ENCODE peak calls at places on chromosome 19, in five cellular contexts. X is K562, Y is H1, F is HCT116, P is HepG2. O is an unnamed sample.

GRCh38 chr19:39335168-39335567 is 675 bp downstream of the GMFG start:
- DNase-seq in Y (no peak), F (no peak), P (no peak), X (peak), O (no peak)

GRCh38 chr19:10871711-10872550 is 578 bp downstream of the CARM1 start:
- DNase-seq in X (peak), Y (no peak), P (no peak), F (no peak), O (no peak)

GRCh38 chr19:10870501-10870954 is 825 bp upstream of the CARM1 start:
- DNase-seq in P (no peak), X (no peak), F (no peak), Y (no peak), O (no peak)

GRCh38 chr19:38089440-38089839 is 134.6 kb downstream of the DPF1 start:
- DNase-seq in Y (no peak), X (no peak), P (no peak), F (no peak), O (no peak)

GRCh38 chr19:40815223-40815622 is 16.2 kb downstream of the EGLN2 start:
- DNase-seq in F (no peak), X (no peak), Y (no peak), P (no peak), O (no peak)

GRCh38 chr19:19558055-19558454 is 20.0 kb downstream of the CILP2 start:
- DNase-seq in P (no peak), X (no peak), Y (no peak), F (no peak), O (no peak)

GRCh38 chr19:56759531-56759930 is 81.0 kb downstream of the PEG3 start:
- DNase-seq in F (no peak), Y (no peak), X (no peak), P (no peak), O (no peak)

GRCh38 chr19:43651758-43652545 is 12.3 kb upstream of the CADM4 start:
- DNase-seq in F (no peak), P (peak), Y (peak), X (peak), O (peak)

GRCh38 chr19:55529636-55530230 is 7.2 kb downstream of the SBK2 start:
- DNase-seq in F (no peak), X (no peak), P (no peak), Y (no peak), O (no peak)

DNA sequence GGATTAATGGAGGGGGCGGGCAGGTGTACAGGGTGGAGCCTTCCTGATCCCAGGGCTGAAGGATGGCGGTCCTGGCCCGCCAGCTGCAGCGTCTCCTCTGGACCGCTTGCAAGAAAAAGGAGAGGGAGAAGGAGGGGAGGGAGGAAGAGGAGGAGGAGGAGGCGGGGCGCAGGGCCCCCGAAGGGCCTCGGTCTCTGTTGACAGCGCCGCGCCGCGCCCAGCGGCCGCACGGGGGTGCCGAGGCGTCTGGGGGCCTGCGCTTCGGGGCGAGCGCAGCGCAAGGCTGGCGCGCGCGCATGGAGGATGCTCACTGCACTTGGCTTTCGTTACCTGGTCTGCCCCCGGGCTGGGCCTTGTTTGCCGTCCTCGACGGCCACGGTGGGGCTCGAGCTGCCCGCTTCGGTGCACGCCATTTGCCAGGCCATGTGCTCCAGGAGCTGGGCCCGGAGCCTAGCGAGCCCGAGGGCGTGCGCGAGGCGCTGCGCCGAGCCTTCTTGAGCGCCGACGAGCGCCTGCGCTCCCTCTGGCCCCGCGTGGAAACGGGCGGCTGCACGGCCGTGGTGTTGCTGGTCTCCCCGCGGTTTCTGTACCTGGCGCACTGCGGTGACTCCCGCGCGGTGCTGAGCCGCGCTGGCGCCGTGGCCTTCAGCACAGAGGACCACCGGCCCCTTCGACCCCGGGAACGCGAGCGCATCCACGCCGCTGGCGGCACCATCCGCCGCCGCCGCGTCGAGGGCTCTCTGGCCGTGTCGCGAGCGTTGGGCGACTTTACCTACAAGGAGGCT is at the start of gene PPM1N:
- DNase-seq in P (no peak), F (no peak), Y (peak), X (peak), O (no peak)
- TF ChIP-seq JUND in P (no peak), F (no peak), Y (no peak), X (no peak), O (no peak)

GRCh38 chr19:4711211-4711610 is 12.4 kb downstream of the DPP9 start:
- DNase-seq in P (no peak), F (no peak), X (no peak), Y (no peak), O (no peak)

GRCh38 chr19:4710281-4710600 is 13.4 kb downstream of the DPP9 start:
- DNase-seq in P (no peak), X (no peak), F (no peak), Y (no peak), O (no peak)

GRCh38 chr19:4707322-4707721 is 16.3 kb downstream of the DPP9 start:
- DNase-seq in P (no peak), Y (no peak), F (no peak), X (no peak), O (no peak)

GRCh38 chr19:4707956-4708650 is 15.5 kb downstream of the DPP9 start:
- DNase-seq in P (no peak), F (no peak), X (no peak), Y (no peak), O (no peak)

DNA sequence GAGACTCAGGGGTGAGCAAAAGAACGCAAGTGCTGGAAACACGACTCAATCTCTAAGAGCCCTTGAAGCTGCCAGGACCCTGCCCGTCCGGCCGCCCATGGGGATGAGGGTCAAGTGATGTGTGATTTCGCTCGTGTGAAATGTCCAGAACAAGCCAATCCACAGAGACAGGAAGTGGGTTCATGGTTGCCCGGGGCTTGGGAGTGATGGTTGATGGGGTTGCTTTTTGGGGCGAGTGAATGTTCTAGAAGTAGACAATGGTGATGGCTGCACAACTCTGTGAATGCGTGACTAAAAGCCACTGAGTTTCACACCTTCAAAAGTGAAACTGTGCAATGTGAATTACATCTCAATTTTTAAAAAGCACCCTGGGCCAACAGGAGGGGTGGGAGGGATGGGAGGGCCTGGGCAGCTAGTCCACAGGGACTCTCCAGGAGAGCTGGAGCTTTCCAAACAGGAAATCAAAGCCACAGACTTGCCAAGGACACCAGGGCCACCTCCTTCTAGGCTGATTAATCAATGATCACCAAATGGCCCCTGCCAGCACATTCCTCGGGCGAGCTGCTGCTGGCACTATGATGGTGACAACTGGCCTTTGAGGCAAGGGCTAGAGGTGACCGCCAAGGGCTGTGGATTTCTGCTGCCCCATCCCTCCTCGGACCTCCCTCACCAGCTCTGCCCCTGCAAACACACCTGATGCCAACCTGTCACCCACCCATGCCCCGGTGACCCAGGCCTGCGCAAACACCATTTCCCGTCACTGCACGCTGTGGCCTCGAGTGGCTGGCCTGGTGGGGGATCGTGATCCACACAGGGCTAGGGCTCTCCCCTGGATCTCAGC is 14.0 kb downstream of the DPP9 start:
- DNase-seq in F (no peak), P (no peak), Y (no peak), X (no peak), O (no peak)
- TF ChIP-seq JUND in F (no peak), P (no peak), Y (no peak), X (no peak), O (no peak)

DNA sequence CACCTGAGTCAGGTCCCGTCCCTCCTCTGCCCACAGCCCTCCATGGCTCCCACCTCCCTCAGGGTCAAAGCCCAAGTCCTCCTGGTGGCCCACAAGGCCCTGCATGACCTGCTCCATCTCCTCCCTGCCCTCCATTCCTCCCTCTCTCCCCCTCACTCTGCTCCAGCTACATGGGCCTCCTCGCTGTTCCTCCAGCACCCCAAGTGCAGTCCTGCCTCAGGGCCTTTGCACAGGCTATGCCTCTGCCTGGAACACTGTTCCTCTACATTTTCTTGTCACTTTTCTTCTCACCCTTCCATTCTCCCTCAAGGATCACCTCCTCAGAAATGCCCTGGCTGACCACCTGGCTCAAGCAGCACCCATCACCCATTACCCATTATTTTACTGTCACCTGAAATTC is 41.5 kb downstream of the PTPRS start:
- DNase-seq in X (no peak), F (no peak), P (no peak), Y (no peak), O (no peak)
- TF ChIP-seq JUND in X (no peak), F (no peak), P (no peak), Y (no peak), O (no peak)

DNA sequence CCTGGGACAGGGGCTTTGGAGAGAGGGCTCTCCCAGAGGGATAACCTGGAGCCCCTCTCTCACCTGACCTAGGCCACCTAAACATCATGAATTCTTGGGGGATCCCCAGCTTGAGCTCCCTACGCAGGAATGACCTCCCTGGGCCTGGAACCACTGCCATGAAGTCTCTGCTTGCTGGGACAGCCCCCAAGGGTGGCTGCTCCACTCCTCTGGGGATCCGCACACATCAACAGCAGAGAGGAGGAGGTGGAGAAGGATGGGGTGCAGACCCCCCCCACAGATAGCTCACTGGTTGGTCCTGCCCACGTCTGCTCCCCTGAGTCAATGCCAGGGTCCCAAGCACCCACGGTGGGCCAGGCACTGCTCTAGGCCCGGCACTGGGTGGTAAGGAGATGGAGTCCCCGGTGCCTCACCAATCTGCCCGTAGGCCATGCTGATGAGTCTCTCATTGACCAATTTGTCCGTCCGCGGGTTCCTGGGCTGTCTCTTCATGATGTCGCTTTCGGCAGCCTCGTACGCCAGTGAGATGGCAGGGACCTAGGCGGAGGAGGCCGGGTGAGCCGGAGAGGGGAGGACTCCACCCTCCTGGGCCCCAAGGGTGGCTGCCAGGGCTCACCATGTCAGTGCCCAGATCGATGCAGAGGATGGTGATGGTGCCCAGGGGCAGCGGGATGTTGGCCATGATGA is 10.8 kb upstream of the RABAC1 start:
- DNase-seq in F (no peak), X (no peak), Y (no peak), P (no peak), O (no peak)
- TF ChIP-seq JUND in F (no peak), X (no peak), Y (no peak), P (no peak), O (no peak)

GRCh38 chr19:47711652-47712239 is 1.5 kb upstream of the EHD2 start:
- DNase-seq in Y (no peak), P (peak), X (no peak), F (no peak), O (no peak)

GRCh38 chr19:47714339-47714738 is 1.1 kb downstream of the EHD2 start:
- DNase-seq in X (no peak), F (no peak), P (no peak), Y (no peak), O (no peak)

GRCh38 chr19:47719047-47719885 is 6.0 kb downstream of the EHD2 start:
- DNase-seq in Y (no peak), P (peak), F (no peak), X (no peak), O (no peak)

GRCh38 chr19:47716270-47716937 is 3.2 kb downstream of the EHD2 start:
- DNase-seq in X (no peak), Y (no peak), F (no peak), P (no peak), O (no peak)

GRCh38 chr19:47713046-47714021 is at the start of gene EHD2:
- DNase-seq in Y (peak), F (no peak), P (no peak), X (peak), O (no peak)
- TF ChIP-seq JUND in Y (no peak), F (no peak), P (no peak), X (no peak), O (no peak)

GRCh38 chr19:42111384-42111783 is 20.9 kb downstream of the POU2F2 start:
- DNase-seq in X (no peak), Y (no peak), P (no peak), F (no peak), O (no peak)
- TF ChIP-seq JUND in X (no peak), Y (no peak), P (no peak), F (no peak), O (no peak)

GRCh38 chr19:14686411-14686810 is 3.4 kb upstream of the ZNF333 start:
- DNase-seq in P (peak), X (no peak), Y (no peak), F (peak), O (peak)
- TF ChIP-seq JUND in P (no peak), X (no peak), Y (no peak), F (no peak), O (no peak)